ENCODE peak calls at places on chromosome 2, in nine cellular contexts. O is type B pancreatic cell; C is PC-9; Q is activated CD8-positive, alpha-beta T cell treated with anti-CD3 and anti-CD28 coated beads for 36 hours; U is pancreas; J is tibial artery; X is progenitor cell of endocrine pancreas; N is WTC11; B is A549. V is an unnamed sample.

GRCh38 chr2:43890855-43891254 is 52.1 kb downstream of the ABCG8 start:
- DNase-seq in O (no peak), C (no peak), Q (no peak), U (no peak), J (no peak), X (no peak), N (no peak), B (no peak), V (no peak)

GRCh38 chr2:164910091-164910899 is 45.0 kb downstream of the SLC38A11 start:
- DNase-seq in O (no peak), C (peak; percentile 18), Q (peak; percentile 18), U (peak; percentile 37), J (no peak), X (no peak), N (no peak), B (no peak), V (no peak)

GRCh38 chr2:1593371-1594205 is 150.7 kb downstream of the PXDN start:
- DNase-seq in O (no peak), C (peak; percentile 81), Q (no peak), U (no peak), J (no peak), X (no peak), N (no peak), B (peak; percentile 28), V (no peak)

GRCh38 chr2:75560022-75560767 is 544 bp downstream of the EVA1A start:
- DNase-seq in O (no peak), C (peak; percentile 37), Q (peak; percentile 16), U (peak; percentile 71), J (no peak), X (peak; percentile 43), N (peak; percentile 55), B (peak; percentile 9), V (peak; percentile 37)

GRCh38 chr2:58140508-58141072 is 94.0 kb downstream of the VRK2 start:
- DNase-seq in O (no peak), C (no peak), Q (no peak), U (no peak), J (no peak), X (no peak), N (no peak), B (no peak), V (no peak)

GRCh38 chr2:100748673-100749072 is 71.3 kb upstream of the NPAS2 start:
- DNase-seq in O (no peak), C (no peak), Q (no peak), U (no peak), J (no peak), X (no peak), N (no peak), B (no peak), V (no peak)

GRCh38 chr2:98623657-98624056 is 15.3 kb downstream of the UNC50 start:
- DNase-seq in O (no peak), C (no peak), Q (no peak), U (no peak), J (peak; percentile 69), X (no peak), N (no peak), B (no peak), V (no peak)

GRCh38 chr2:126889501-126890135 is 9.1 kb upstream of the TEX51 start:
- DNase-seq in O (no peak), C (no peak), Q (no peak), U (no peak), J (no peak), X (no peak), N (no peak), B (no peak), V (no peak)

GRCh38 chr2:141968377-141968920 is 162.4 kb downstream of the LRP1B start:
- DNase-seq in O (no peak), C (no peak), Q (no peak), U (no peak), J (no peak), X (no peak), N (no peak), B (no peak), V (no peak)

GRCh38 chr2:64124571-64124970 is 19.6 kb downstream of the PELI1 start:
- DNase-seq in O (no peak), C (no peak), Q (no peak), U (no peak), J (no peak), X (no peak), N (no peak), B (no peak), V (no peak)

GRCh38 chr2:38174646-38175096 is 98.7 kb upstream of the CYP1B1 start:
- DNase-seq in O (no peak), C (no peak), Q (no peak), U (no peak), J (peak; percentile 53), X (no peak), N (no peak), B (no peak), V (no peak)

GRCh38 chr2:121239471-121239870 is 45.5 kb downstream of the TFCP2L1 start:
- DNase-seq in O (no peak), C (no peak), Q (no peak), U (no peak), J (no peak), X (no peak), N (no peak), B (no peak), V (no peak)

GRCh38 chr2:151978709-151979108 is 120.1 kb downstream of the CACNB4 start:
- DNase-seq in O (no peak), C (no peak), Q (no peak), U (peak; percentile 26), J (no peak), X (no peak), N (no peak), B (no peak), V (no peak)

GRCh38 chr2:210635257-210635656 is 78.9 kb downstream of the CPS1 start:
- DNase-seq in O (no peak), C (no peak), Q (no peak), U (no peak), J (no peak), X (no peak), N (no peak), B (no peak), V (no peak)

GRCh38 chr2:233280114-233280693 is 27.4 kb upstream of the SAG start:
- DNase-seq in O (no peak), C (peak; percentile 28), Q (no peak), U (no peak), J (no peak), X (no peak), N (no peak), B (no peak), V (no peak)

DNA sequence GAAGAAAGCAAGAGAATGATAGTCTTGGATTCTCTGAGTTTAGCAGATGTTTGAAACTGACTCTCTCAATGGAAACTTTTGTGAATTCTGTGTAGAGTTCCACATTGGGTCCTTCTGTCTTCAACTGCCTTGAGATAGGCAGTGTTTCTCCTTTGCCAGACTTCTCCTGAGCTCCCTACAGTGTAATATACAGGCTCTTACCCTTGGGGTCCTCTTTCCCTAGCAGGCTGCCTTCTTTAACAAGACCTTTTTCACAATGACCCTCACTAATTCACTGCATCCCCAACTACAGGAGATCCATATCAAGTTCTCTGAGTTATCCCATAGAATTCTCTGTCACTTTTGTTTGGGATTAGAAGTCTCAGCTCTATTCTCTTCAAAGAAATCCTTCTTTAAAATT is 513.0 kb downstream of the XIRP2 start:
- DNase-seq in O (no peak), C (no peak), Q (no peak), U (no peak), J (no peak), X (no peak), N (no peak), B (no peak), V (no peak)
- TF ChIP-seq CTCF in O (no peak), C (no peak), Q (no peak), U (no peak), J (no peak), X (no peak), N (no peak), B (no peak), V (no peak)

GRCh38 chr2:86768189-86768949 is 22.3 kb downstream of the CD8A start:
- DNase-seq in O (no peak), C (no peak), Q (no peak), U (no peak), J (no peak), X (no peak), N (no peak), B (no peak), V (no peak)
- TF ChIP-seq CTCF in O (no peak), C (no peak), Q (no peak), U (no peak), J (no peak), X (no peak), N (no peak), B (no peak), V (no peak)

DNA sequence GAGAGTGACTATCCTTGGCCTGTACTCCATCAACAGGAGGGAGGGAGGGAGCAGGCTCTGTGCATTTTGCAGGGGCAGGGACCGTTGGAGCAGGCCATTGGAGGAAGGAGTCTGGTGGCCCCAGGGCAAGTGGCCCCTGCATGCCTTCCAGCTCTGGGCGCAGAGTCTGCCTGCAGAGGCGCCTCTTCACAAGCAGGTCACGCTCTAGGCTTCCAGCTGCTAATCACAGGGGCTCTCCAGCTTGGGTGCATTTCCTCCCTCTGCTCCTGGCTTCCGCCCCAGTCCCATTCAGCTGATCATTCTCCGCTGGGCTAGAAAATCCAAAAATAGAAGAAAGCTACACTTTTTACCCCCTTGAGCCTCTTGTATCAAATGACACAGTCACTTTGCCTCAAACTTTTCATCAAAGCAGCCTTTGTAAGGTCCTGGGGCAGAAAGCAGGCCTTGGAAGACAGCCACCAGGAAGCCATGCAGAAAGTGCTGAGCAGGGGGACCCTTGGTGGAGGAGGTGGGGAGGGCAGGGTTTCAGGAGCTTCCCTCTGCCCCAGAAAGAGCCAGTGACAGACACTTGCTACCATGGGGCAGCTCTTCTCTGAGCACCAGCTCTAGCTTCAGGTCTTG is 11.3 kb downstream of the TMEM247 start:
- DNase-seq in O (no peak), C (no peak), Q (no peak), U (no peak), J (peak; percentile 64), X (no peak), N (no peak), B (no peak), V (peak; percentile 75)
- TF ChIP-seq CTCF in O (no peak), C (no peak), Q (no peak), U (no peak), J (no peak), X (no peak), N (no peak), B (no peak), V (peak; percentile 53)

GRCh38 chr2:150589760-150590159 is 102.3 kb upstream of the RND3 start:
- DNase-seq in O (no peak), C (no peak), Q (no peak), U (no peak), J (no peak), X (no peak), N (no peak), B (no peak), V (no peak)
- TF ChIP-seq CTCF in O (no peak), C (no peak), Q (no peak), U (no peak), J (no peak), X (no peak), N (no peak), B (no peak), V (no peak)

V was measured in GM10248.